ENCODE peak calls at places on chromosome 3, in seven cellular contexts. D is stimulated activated naive B cell treated with anti-CD40 and anti-IgM and Interleukin-4, amounts not matched to agents 10 μg/mL and 1 μg/mL and 100 μg/mL, for 72 hours; Z is stimulated activated CD4-positive, alpha-beta T cell treated with anti-CD3 and anti-CD28 coated beads, Interleukin-1b, Interleukin-23, amount 100 ng/mL, for 1 hour; M is AG09319; W is Calu3; H is GM13976; U is HCEC 1CT. Q is an unnamed sample.

GRCh38 chr3:66035763-66036477 is 2.8 kb downstream of the MAGI1 start:
- DNase-seq in U (no peak), M (no peak), D (no peak), Z (no peak), H (no peak), W (peak), Q (no peak)

GRCh38 chr3:49006591-49007067 is 562 bp upstream of the WDR6 start:
- DNase-seq in M (no peak), U (no peak), D (no peak), H (no peak), Z (no peak), W (no peak), Q (no peak)

GRCh38 chr3:23325466-23326065 is 122.4 kb downstream of the UBE2E2 start:
- DNase-seq in U (peak), M (no peak), D (no peak), H (peak), W (no peak), Z (no peak), Q (no peak)

GRCh38 chr3:32945136-32945535 is 6.3 kb upstream of the CCR4 start:
- DNase-seq in D (no peak), U (peak), H (no peak), M (no peak), Z (no peak), W (no peak), Q (peak)

GRCh38 chr3:85846940-85847339 is 888.2 kb downstream of the CADM2 start:
- DNase-seq in H (no peak), U (no peak), M (no peak), D (no peak), W (no peak), Z (no peak), Q (no peak)

GRCh38 chr3:50536471-50537180 is 30.9 kb downstream of the C3orf18 start:
- DNase-seq in H (no peak), W (no peak), Z (no peak), M (no peak), U (peak), D (no peak), Q (no peak)

GRCh38 chr3:187629711-187630110 is 40.5 kb downstream of the SST start:
- DNase-seq in D (no peak), U (peak), H (no peak), Z (no peak), M (peak), W (no peak), Q (no peak)

GRCh38 chr3:134611516-134611915 is 39.3 kb downstream of the KY start:
- DNase-seq in Z (no peak), U (no peak), D (no peak), H (no peak), M (no peak), W (no peak), Q (peak)

GRCh38 chr3:192629429-192629828 is 97.9 kb downstream of the FGF12 start:
- DNase-seq in D (no peak), U (no peak), Z (no peak), W (no peak), H (no peak), M (no peak), Q (no peak)

GRCh38 chr3:36486009-36486408 is 105.7 kb downstream of the STAC start:
- DNase-seq in U (no peak), M (no peak), H (no peak), W (no peak), D (no peak), Z (no peak), Q (no peak)

GRCh38 chr3:87900061-87900460 is 158.7 kb downstream of the CGGBP1 start:
- DNase-seq in W (no peak), Z (no peak), M (no peak), U (no peak), H (peak), D (no peak), Q (no peak)

GRCh38 chr3:152272771-152273242 is 4.1 kb downstream of the MBNL1 start:
- DNase-seq in Z (no peak), U (peak), H (no peak), M (no peak), D (no peak), W (no peak), Q (no peak)

GRCh38 chr3:101984356-101984755 is 135.0 kb downstream of the NFKBIZ start:
- DNase-seq in Z (no peak), M (no peak), H (no peak), W (peak), U (no peak), D (no peak), Q (no peak)

GRCh38 chr3:134419966-134420321 is 45.7 kb upstream of the AMOTL2 start:
- DNase-seq in H (no peak), W (no peak), M (no peak), D (no peak), U (no peak), Z (no peak), Q (no peak)

GRCh38 chr3:1600206-1600605 is 498.5 kb upstream of the CNTN4 start:
- DNase-seq in H (no peak), D (no peak), W (no peak), M (no peak), Z (no peak), U (no peak), Q (no peak)

GRCh38 chr3:174822320-174822719 is 36.8 kb upstream of the NAALADL2 start:
- DNase-seq in D (no peak), U (no peak), M (no peak), Z (no peak), H (no peak), W (no peak), Q (no peak)

GRCh38 chr3:51938780-51939425 is 2.8 kb downstream of the RRP9 start:
- DNase-seq in M (no peak), D (no peak), Z (no peak), W (no peak), U (no peak), H (no peak), Q (no peak)

GRCh38 chr3:9888540-9888939 is 1.9 kb upstream of the JAGN1 start:
- DNase-seq in D (no peak), Z (no peak), M (no peak), H (no peak), W (no peak), U (no peak), Q (no peak)

GRCh38 chr3:127482216-127483004 is 108.1 kb downstream of the TPRA1 start:
- DNase-seq in M (no peak), W (no peak), U (peak), Z (no peak), H (no peak), D (no peak), Q (no peak)

GRCh38 chr3:114213669-114214541 is 23.5 kb downstream of the ZNF80 start:
- DNase-seq in W (peak), Z (peak), D (peak), H (peak), M (peak), U (peak), Q (no peak)

GRCh38 chr3:44019736-44020135 is 221.9 kb upstream of the TOPAZ1 start:
- DNase-seq in Z (no peak), M (no peak), D (no peak), U (no peak), W (no peak), H (no peak), Q (no peak)

GRCh38 chr3:58163234-58163633 is 47.5 kb downstream of the DNASE1L3 start:
- DNase-seq in D (no peak), H (no peak), U (no peak), Z (no peak), M (no peak), W (no peak), Q (no peak)

GRCh38 chr3:124144035-124144814 is 152.3 kb upstream of the ROPN1 start:
- DNase-seq in U (no peak), W (no peak), Z (no peak), M (no peak), H (no peak), D (no peak), Q (no peak)

GRCh38 chr3:124593442-124593829 is 136.8 kb upstream of the UMPS start:
- DNase-seq in M (no peak), U (no peak), D (no peak), H (no peak), Z (no peak), W (no peak), Q (no peak)

GRCh38 chr3:128394033-128394432 is 72.7 kb downstream of the DNAJB8 start:
- DNase-seq in Z (no peak), H (no peak), U (no peak), W (no peak), M (no peak), D (no peak), Q (no peak)

GRCh38 chr3:134675726-134676252 is 25.0 kb upstream of the KY start:
- DNase-seq in D (no peak), W (no peak), H (no peak), U (no peak), M (no peak), Z (no peak), Q (no peak)

GRCh38 chr3:122245513-122246174 is 62.2 kb downstream of the CASR start:
- DNase-seq in M (no peak), U (peak), Z (no peak), H (no peak), W (peak), D (no peak), Q (no peak)

GRCh38 chr3:141647562-141647915 is 90.6 kb upstream of the RNF7 start:
- DNase-seq in M (no peak), Z (no peak), U (no peak), H (no peak), W (no peak), D (no peak), Q (no peak)

GRCh38 chr3:7950890-7951289 is 550.7 kb upstream of the LMCD1 start:
- DNase-seq in W (no peak), D (no peak), U (no peak), H (no peak), M (no peak), Z (no peak), Q (no peak)

GRCh38 chr3:150146891-150147761 is 176.4 kb upstream of the PFN2 start:
- DNase-seq in W (no peak), M (peak), H (peak), Z (no peak), U (peak), D (no peak), Q (peak)

GRCh38 chr3:43499256-43499655 is 122.6 kb downstream of the ANO10 start:
- DNase-seq in W (no peak), H (no peak), Z (no peak), D (no peak), U (no peak), M (no peak), Q (no peak)

GRCh38 chr3:45473841-45474240 is 85.5 kb downstream of the LARS2 start:
- DNase-seq in U (no peak), M (peak), Z (no peak), W (no peak), H (no peak), D (no peak), Q (no peak)

GRCh38 chr3:33791477-33792166 is 6.8 kb upstream of the PDCD6IP start:
- DNase-seq in Z (no peak), H (no peak), M (no peak), U (peak), W (no peak), D (peak), Q (no peak)

GRCh38 chr3:141561426-141562034 is 74.7 kb downstream of the RASA2 start:
- DNase-seq in W (peak), D (no peak), M (peak), Z (no peak), H (peak), U (peak), Q (no peak)

GRCh38 chr3:192409838-192410683 is 317.3 kb downstream of the FGF12 start:
- DNase-seq in D (no peak), Z (no peak), U (no peak), M (no peak), H (peak), W (peak), Q (no peak)

GRCh38 chr3:110069641-110070538 is 732.5 kb upstream of the DPPA4 start:
- DNase-seq in Z (no peak), M (peak), U (no peak), D (no peak), H (no peak), W (no peak), Q (no peak)

Q was measured in esophagus muscularis mucosa.